ENCODE peak calls at places on chromosomes 1 and 21, in seven cellular contexts. One of them, this sample, is unnamed.

GRCh38 chr1:216903389-216903754 is 180.1 kb upstream of the ESRRG start:
- DNase-seq in heart right ventricle: no peak
- DNase-seq in right cardiac atrium: no peak
- DNase-seq in hepatocyte: peak; percentile 56
- DNase-seq in keratinocyte: peak; percentile 90
- DNase-seq in H9: no peak
- DNase-seq in fibroblast of lung: peak; percentile 58
- DNase-seq in this sample: no peak

GRCh38 chr1:41935226-41935625 is 16.5 kb upstream of the HIVEP3 start:
- DNase-seq in keratinocyte: no peak
- DNase-seq in fibroblast of lung: peak; percentile 39
- DNase-seq in right cardiac atrium: no peak
- DNase-seq in hepatocyte: no peak
- DNase-seq in heart right ventricle: no peak
- DNase-seq in H9: no peak
- DNase-seq in this sample: no peak

GRCh38 chr1:164937297-164937696 is 378.3 kb downstream of the PBX1 start:
- DNase-seq in fibroblast of lung: no peak
- DNase-seq in right cardiac atrium: no peak
- DNase-seq in hepatocyte: no peak
- DNase-seq in heart right ventricle: no peak
- DNase-seq in keratinocyte: no peak
- DNase-seq in H9: no peak
- DNase-seq in this sample: no peak

GRCh38 chr21:39030127-39030884 is 152.9 kb downstream of the PSMG1 start:
- DNase-seq in heart right ventricle: no peak
- DNase-seq in keratinocyte: no peak
- DNase-seq in H9: peak; percentile 91
- DNase-seq in fibroblast of lung: no peak
- DNase-seq in hepatocyte: no peak
- DNase-seq in right cardiac atrium: no peak
- DNase-seq in this sample: no peak

GRCh38 chr1:110136911-110137310 is 13.4 kb upstream of the SLC6A17 start:
- DNase-seq in keratinocyte: no peak
- DNase-seq in fibroblast of lung: no peak
- DNase-seq in heart right ventricle: no peak
- DNase-seq in right cardiac atrium: no peak
- DNase-seq in hepatocyte: peak; percentile 56
- DNase-seq in H9: peak; percentile 75
- DNase-seq in this sample: no peak

GRCh38 chr1:162676767-162677166 is 44.5 kb downstream of the DDR2 start:
- DNase-seq in H9: no peak
- DNase-seq in fibroblast of lung: no peak
- DNase-seq in heart right ventricle: no peak
- DNase-seq in hepatocyte: no peak
- DNase-seq in keratinocyte: no peak
- DNase-seq in right cardiac atrium: peak; percentile 71
- DNase-seq in this sample: no peak

GRCh38 chr1:86823821-86824500 is 90.0 kb downstream of the SELENOF start:
- DNase-seq in keratinocyte: no peak
- DNase-seq in heart right ventricle: no peak
- DNase-seq in H9: no peak
- DNase-seq in right cardiac atrium: no peak
- DNase-seq in fibroblast of lung: no peak
- DNase-seq in hepatocyte: no peak
- DNase-seq in this sample: no peak

GRCh38 chr1:162966608-162967007 is 102.6 kb upstream of the RGS4 start:
- DNase-seq in fibroblast of lung: no peak
- DNase-seq in heart right ventricle: no peak
- DNase-seq in H9: no peak
- DNase-seq in keratinocyte: no peak
- DNase-seq in right cardiac atrium: no peak
- DNase-seq in hepatocyte: no peak
- DNase-seq in this sample: no peak

GRCh38 chr1:207088161-207088560 is 499 bp upstream of the C4BPB start:
- DNase-seq in H9: no peak
- DNase-seq in hepatocyte: no peak
- DNase-seq in keratinocyte: no peak
- DNase-seq in right cardiac atrium: no peak
- DNase-seq in heart right ventricle: no peak
- DNase-seq in fibroblast of lung: no peak
- DNase-seq in this sample: no peak

GRCh38 chr1:59184506-59184905 is 112.4 kb upstream of the FGGY start:
- DNase-seq in H9: no peak
- DNase-seq in keratinocyte: no peak
- DNase-seq in hepatocyte: no peak
- DNase-seq in heart right ventricle: no peak
- DNase-seq in right cardiac atrium: no peak
- DNase-seq in fibroblast of lung: no peak
- DNase-seq in this sample: no peak

GRCh38 chr1:22806584-22806983 is 95.9 kb downstream of the EPHB2 start:
- DNase-seq in fibroblast of lung: no peak
- DNase-seq in hepatocyte: no peak
- DNase-seq in keratinocyte: no peak
- DNase-seq in H9: no peak
- DNase-seq in right cardiac atrium: no peak
- DNase-seq in heart right ventricle: no peak
- DNase-seq in this sample: no peak

GRCh38 chr1:179141592-179142244 is 59.8 kb downstream of the TOR3A start:
- DNase-seq in heart right ventricle: no peak
- DNase-seq in hepatocyte: no peak
- DNase-seq in right cardiac atrium: no peak
- DNase-seq in H9: no peak
- DNase-seq in keratinocyte: no peak
- DNase-seq in fibroblast of lung: peak; percentile 82
- DNase-seq in this sample: no peak

GRCh38 chr1:211327341-211327921 is 798 bp downstream of the TRAF5 start:
- DNase-seq in H9: peak; percentile 52
- DNase-seq in keratinocyte: no peak
- DNase-seq in fibroblast of lung: peak; percentile 65
- DNase-seq in heart right ventricle: no peak
- DNase-seq in hepatocyte: peak; percentile 67
- DNase-seq in right cardiac atrium: peak; percentile 66
- DNase-seq in this sample: peak; percentile 65

GRCh38 chr1:25568090-25568833 is 24.9 kb downstream of the LDLRAP1 start:
- DNase-seq in right cardiac atrium: peak; percentile 74
- DNase-seq in heart right ventricle: no peak
- DNase-seq in keratinocyte: peak; percentile 96
- DNase-seq in hepatocyte: peak; percentile 64
- DNase-seq in H9: peak; percentile 85
- DNase-seq in fibroblast of lung: peak; percentile 71
- DNase-seq in this sample: no peak

GRCh38 chr1:196902344-196902743 is 14.5 kb downstream of the CFHR4 start:
- DNase-seq in H9: no peak
- DNase-seq in hepatocyte: no peak
- DNase-seq in heart right ventricle: no peak
- DNase-seq in keratinocyte: no peak
- DNase-seq in fibroblast of lung: no peak
- DNase-seq in right cardiac atrium: no peak
- DNase-seq in this sample: no peak